ENCODE peak calls at places on chromosomes 7 and 10, in eight cellular contexts. J, E, V, Z, U, P, I and G are unnamed samples.

GRCh38 chr7:71137479-71137878 is 5.5 kb downstream of the GALNT17 start:
- DNase-seq in J (no peak), E (no peak), V (no peak), P (no peak), U (no peak), Z (no peak), I (no peak), G (no peak)

GRCh38 chr10:63246361-63246760 is 113.2 kb downstream of the NRBF2 start:
- DNase-seq in E (no peak), J (no peak), V (no peak), P (no peak), U (no peak), Z (no peak), I (no peak), G (no peak)

GRCh38 chr7:128189231-128189930 is 51.7 kb upstream of the LEP start:
- DNase-seq in J (no peak), P (no peak), U (no peak), V (no peak), Z (no peak), I (no peak), E (no peak), G (no peak)

GRCh38 chr10:4639960-4640359 is 186.0 kb upstream of the AKR1E2 start:
- DNase-seq in U (no peak), J (no peak), Z (no peak), I (no peak), P (no peak), V (no peak), E (no peak), G (no peak)

GRCh38 chr10:48535416-48536225 is 69.3 kb downstream of the ARHGAP22 start:
- DNase-seq in U (no peak), P (no peak), E (no peak), V (no peak), I (peak; percentile 40), J (no peak), Z (no peak), G (no peak)

GRCh38 chr10:98516352-98516751 is 69.6 kb upstream of the HPS1 start:
- DNase-seq in U (no peak), V (no peak), J (no peak), Z (no peak), P (no peak), E (no peak), I (no peak), G (no peak)

GRCh38 chr7:111561659-111561908 is 708 bp downstream of the IMMP2L start:
- DNase-seq in V (no peak), J (no peak), Z (no peak), E (peak; percentile 12), P (no peak), I (no peak), U (no peak), G (no peak)

GRCh38 chr7:158979635-158980351 is 123.4 kb downstream of the DYNC2I1 start:
- DNase-seq in V (no peak), J (no peak), P (no peak), E (no peak), Z (no peak), I (no peak), U (no peak), G (no peak)

GRCh38 chr10:17237915-17238444 is 9.9 kb downstream of the VIM start:
- DNase-seq in V (peak; percentile 29), I (no peak), P (no peak), U (no peak), J (no peak), Z (no peak), E (no peak), G (no peak)

GRCh38 chr7:122310119-122311021 is 5.8 kb upstream of the FEZF1 start:
- DNase-seq in J (no peak), Z (no peak), U (no peak), P (no peak), E (no peak), I (no peak), V (no peak), G (no peak)